ENCODE peak calls at places on chromosomes 7 and 10, in seven cellular contexts. One of them, this sample, is unnamed.

GRCh38 chr10:75410135-75410787 is 8.7 kb upstream of the ZNF503 start:
- DNase-seq in stimulated activated CD4-positive, alpha-beta T cell treated with anti-CD3 and anti-CD28 coated beads, TNF-alpha, amount 100 ng/mL, for 24 hours: no peak
- DNase-seq in left ventricle myocardium superior: peak
- DNase-seq in CD8-positive, alpha-beta T cell: no peak
- DNase-seq in M059J: no peak
- DNase-seq in activated CD8-positive, alpha-beta memory T cell treated with anti-CD3 and anti-CD28 coated beads, Interleukin-2, amount 50 U/mL, for 48 hours: no peak
- DNase-seq in IMR-90: no peak
- DNase-seq in this sample: no peak

GRCh38 chr7:116512524-116513188 is 12.2 kb upstream of the CAV1 start:
- DNase-seq in activated CD8-positive, alpha-beta memory T cell treated with anti-CD3 and anti-CD28 coated beads, Interleukin-2, amount 50 U/mL, for 48 hours: no peak
- DNase-seq in CD8-positive, alpha-beta T cell: no peak
- DNase-seq in left ventricle myocardium superior: no peak
- DNase-seq in stimulated activated CD4-positive, alpha-beta T cell treated with anti-CD3 and anti-CD28 coated beads, TNF-alpha, amount 100 ng/mL, for 24 hours: no peak
- DNase-seq in M059J: peak
- DNase-seq in IMR-90: peak
- DNase-seq in this sample: no peak

GRCh38 chr10:132133449-132134291 is 53.1 kb upstream of the DPYSL4 start:
- DNase-seq in CD8-positive, alpha-beta T cell: no peak
- DNase-seq in IMR-90: no peak
- DNase-seq in activated CD8-positive, alpha-beta memory T cell treated with anti-CD3 and anti-CD28 coated beads, Interleukin-2, amount 50 U/mL, for 48 hours: no peak
- DNase-seq in left ventricle myocardium superior: peak
- DNase-seq in stimulated activated CD4-positive, alpha-beta T cell treated with anti-CD3 and anti-CD28 coated beads, TNF-alpha, amount 100 ng/mL, for 24 hours: no peak
- DNase-seq in M059J: no peak
- DNase-seq in this sample: no peak

GRCh38 chr7:47255007-47255406 is 326.9 kb downstream of the TNS3 start:
- DNase-seq in activated CD8-positive, alpha-beta memory T cell treated with anti-CD3 and anti-CD28 coated beads, Interleukin-2, amount 50 U/mL, for 48 hours: no peak
- DNase-seq in M059J: no peak
- DNase-seq in stimulated activated CD4-positive, alpha-beta T cell treated with anti-CD3 and anti-CD28 coated beads, TNF-alpha, amount 100 ng/mL, for 24 hours: no peak
- DNase-seq in left ventricle myocardium superior: no peak
- DNase-seq in CD8-positive, alpha-beta T cell: no peak
- DNase-seq in IMR-90: no peak
- DNase-seq in this sample: no peak

GRCh38 chr7:102836206-102836938 is 76.4 kb upstream of the LRRC17 start:
- DNase-seq in CD8-positive, alpha-beta T cell: no peak
- DNase-seq in stimulated activated CD4-positive, alpha-beta T cell treated with anti-CD3 and anti-CD28 coated beads, TNF-alpha, amount 100 ng/mL, for 24 hours: no peak
- DNase-seq in IMR-90: peak
- DNase-seq in M059J: peak
- DNase-seq in left ventricle myocardium superior: no peak
- DNase-seq in activated CD8-positive, alpha-beta memory T cell treated with anti-CD3 and anti-CD28 coated beads, Interleukin-2, amount 50 U/mL, for 48 hours: no peak
- DNase-seq in this sample: no peak

GRCh38 chr10:28503114-28503513 is 29.8 kb upstream of the WAC start:
- DNase-seq in stimulated activated CD4-positive, alpha-beta T cell treated with anti-CD3 and anti-CD28 coated beads, TNF-alpha, amount 100 ng/mL, for 24 hours: no peak
- DNase-seq in CD8-positive, alpha-beta T cell: no peak
- DNase-seq in M059J: no peak
- DNase-seq in IMR-90: no peak
- DNase-seq in activated CD8-positive, alpha-beta memory T cell treated with anti-CD3 and anti-CD28 coated beads, Interleukin-2, amount 50 U/mL, for 48 hours: no peak
- DNase-seq in left ventricle myocardium superior: peak
- DNase-seq in this sample: no peak

GRCh38 chr7:105654994-105655900 is 74.0 kb upstream of the EFCAB10 start:
- DNase-seq in M059J: peak
- DNase-seq in activated CD8-positive, alpha-beta memory T cell treated with anti-CD3 and anti-CD28 coated beads, Interleukin-2, amount 50 U/mL, for 48 hours: no peak
- DNase-seq in stimulated activated CD4-positive, alpha-beta T cell treated with anti-CD3 and anti-CD28 coated beads, TNF-alpha, amount 100 ng/mL, for 24 hours: no peak
- DNase-seq in CD8-positive, alpha-beta T cell: no peak
- DNase-seq in left ventricle myocardium superior: peak
- DNase-seq in IMR-90: peak
- DNase-seq in this sample: no peak

GRCh38 chr10:62277946-62278345 is 9.3 kb upstream of the RTKN2 start:
- DNase-seq in left ventricle myocardium superior: no peak
- DNase-seq in IMR-90: no peak
- DNase-seq in activated CD8-positive, alpha-beta memory T cell treated with anti-CD3 and anti-CD28 coated beads, Interleukin-2, amount 50 U/mL, for 48 hours: no peak
- DNase-seq in M059J: no peak
- DNase-seq in stimulated activated CD4-positive, alpha-beta T cell treated with anti-CD3 and anti-CD28 coated beads, TNF-alpha, amount 100 ng/mL, for 24 hours: no peak
- DNase-seq in CD8-positive, alpha-beta T cell: no peak
- DNase-seq in this sample: no peak

GRCh38 chr10:73785721-73786511 is 510 bp downstream of the ZSWIM8 start:
- DNase-seq in left ventricle myocardium superior: peak
- DNase-seq in IMR-90: peak
- DNase-seq in M059J: peak
- DNase-seq in activated CD8-positive, alpha-beta memory T cell treated with anti-CD3 and anti-CD28 coated beads, Interleukin-2, amount 50 U/mL, for 48 hours: peak
- DNase-seq in CD8-positive, alpha-beta T cell: peak
- DNase-seq in stimulated activated CD4-positive, alpha-beta T cell treated with anti-CD3 and anti-CD28 coated beads, TNF-alpha, amount 100 ng/mL, for 24 hours: no peak
- DNase-seq in this sample: peak

GRCh38 chr7:103690576-103690975 is 244.6 kb upstream of the SLC26A5 start:
- DNase-seq in stimulated activated CD4-positive, alpha-beta T cell treated with anti-CD3 and anti-CD28 coated beads, TNF-alpha, amount 100 ng/mL, for 24 hours: no peak
- DNase-seq in left ventricle myocardium superior: no peak
- DNase-seq in IMR-90: peak
- DNase-seq in CD8-positive, alpha-beta T cell: no peak
- DNase-seq in M059J: peak
- DNase-seq in activated CD8-positive, alpha-beta memory T cell treated with anti-CD3 and anti-CD28 coated beads, Interleukin-2, amount 50 U/mL, for 48 hours: no peak
- DNase-seq in this sample: no peak

GRCh38 chr7:45589061-45589460 is 14.9 kb downstream of the ADCY1 start:
- DNase-seq in activated CD8-positive, alpha-beta memory T cell treated with anti-CD3 and anti-CD28 coated beads, Interleukin-2, amount 50 U/mL, for 48 hours: no peak
- DNase-seq in CD8-positive, alpha-beta T cell: no peak
- DNase-seq in IMR-90: no peak
- DNase-seq in stimulated activated CD4-positive, alpha-beta T cell treated with anti-CD3 and anti-CD28 coated beads, TNF-alpha, amount 100 ng/mL, for 24 hours: no peak
- DNase-seq in left ventricle myocardium superior: no peak
- DNase-seq in M059J: no peak
- DNase-seq in this sample: no peak

GRCh38 chr7:106978425-106979386 is 65.8 kb upstream of the PRKAR2B start:
- DNase-seq in activated CD8-positive, alpha-beta memory T cell treated with anti-CD3 and anti-CD28 coated beads, Interleukin-2, amount 50 U/mL, for 48 hours: no peak
- DNase-seq in M059J: no peak
- DNase-seq in CD8-positive, alpha-beta T cell: no peak
- DNase-seq in stimulated activated CD4-positive, alpha-beta T cell treated with anti-CD3 and anti-CD28 coated beads, TNF-alpha, amount 100 ng/mL, for 24 hours: no peak
- DNase-seq in IMR-90: no peak
- DNase-seq in left ventricle myocardium superior: no peak
- DNase-seq in this sample: no peak

GRCh38 chr7:87155788-87156187 is 3.5 kb downstream of the DMTF1 start:
- DNase-seq in IMR-90: peak
- DNase-seq in M059J: no peak
- DNase-seq in activated CD8-positive, alpha-beta memory T cell treated with anti-CD3 and anti-CD28 coated beads, Interleukin-2, amount 50 U/mL, for 48 hours: no peak
- DNase-seq in CD8-positive, alpha-beta T cell: no peak
- DNase-seq in stimulated activated CD4-positive, alpha-beta T cell treated with anti-CD3 and anti-CD28 coated beads, TNF-alpha, amount 100 ng/mL, for 24 hours: no peak
- DNase-seq in left ventricle myocardium superior: no peak
- DNase-seq in this sample: no peak

GRCh38 chr10:52215745-52216361 is 98.2 kb upstream of the DKK1 start:
- DNase-seq in IMR-90: peak
- DNase-seq in activated CD8-positive, alpha-beta memory T cell treated with anti-CD3 and anti-CD28 coated beads, Interleukin-2, amount 50 U/mL, for 48 hours: no peak
- DNase-seq in left ventricle myocardium superior: no peak
- DNase-seq in stimulated activated CD4-positive, alpha-beta T cell treated with anti-CD3 and anti-CD28 coated beads, TNF-alpha, amount 100 ng/mL, for 24 hours: peak
- DNase-seq in CD8-positive, alpha-beta T cell: peak
- DNase-seq in M059J: peak
- DNase-seq in this sample: no peak

GRCh38 chr7:75658369-75658768 is 80.4 kb downstream of the HIP1 start:
- DNase-seq in M059J: peak
- DNase-seq in stimulated activated CD4-positive, alpha-beta T cell treated with anti-CD3 and anti-CD28 coated beads, TNF-alpha, amount 100 ng/mL, for 24 hours: no peak
- DNase-seq in activated CD8-positive, alpha-beta memory T cell treated with anti-CD3 and anti-CD28 coated beads, Interleukin-2, amount 50 U/mL, for 48 hours: no peak
- DNase-seq in IMR-90: no peak
- DNase-seq in left ventricle myocardium superior: no peak
- DNase-seq in CD8-positive, alpha-beta T cell: no peak
- DNase-seq in this sample: no peak

GRCh38 chr10:60733189-60733815 is 45.0 kb upstream of the CDK1 start:
- DNase-seq in activated CD8-positive, alpha-beta memory T cell treated with anti-CD3 and anti-CD28 coated beads, Interleukin-2, amount 50 U/mL, for 48 hours: peak
- DNase-seq in left ventricle myocardium superior: peak
- DNase-seq in stimulated activated CD4-positive, alpha-beta T cell treated with anti-CD3 and anti-CD28 coated beads, TNF-alpha, amount 100 ng/mL, for 24 hours: no peak
- DNase-seq in M059J: peak
- DNase-seq in CD8-positive, alpha-beta T cell: peak
- DNase-seq in IMR-90: no peak
- DNase-seq in this sample: peak

GRCh38 chr7:28533731-28534531 is 121.6 kb downstream of the CREB5 start:
- DNase-seq in M059J: no peak
- DNase-seq in CD8-positive, alpha-beta T cell: no peak
- DNase-seq in left ventricle myocardium superior: peak
- DNase-seq in IMR-90: peak
- DNase-seq in stimulated activated CD4-positive, alpha-beta T cell treated with anti-CD3 and anti-CD28 coated beads, TNF-alpha, amount 100 ng/mL, for 24 hours: no peak
- DNase-seq in activated CD8-positive, alpha-beta memory T cell treated with anti-CD3 and anti-CD28 coated beads, Interleukin-2, amount 50 U/mL, for 48 hours: no peak
- DNase-seq in this sample: no peak

GRCh38 chr7:55365103-55365679 is at the start of gene LANCL2:
- DNase-seq in M059J: peak
- DNase-seq in left ventricle myocardium superior: no peak
- DNase-seq in CD8-positive, alpha-beta T cell: peak
- DNase-seq in activated CD8-positive, alpha-beta memory T cell treated with anti-CD3 and anti-CD28 coated beads, Interleukin-2, amount 50 U/mL, for 48 hours: peak
- DNase-seq in IMR-90: peak
- DNase-seq in stimulated activated CD4-positive, alpha-beta T cell treated with anti-CD3 and anti-CD28 coated beads, TNF-alpha, amount 100 ng/mL, for 24 hours: no peak
- DNase-seq in this sample: no peak

GRCh38 chr10:3496138-3496537 is 288.9 kb downstream of the KLF6 start:
- DNase-seq in M059J: no peak
- DNase-seq in activated CD8-positive, alpha-beta memory T cell treated with anti-CD3 and anti-CD28 coated beads, Interleukin-2, amount 50 U/mL, for 48 hours: no peak
- DNase-seq in CD8-positive, alpha-beta T cell: no peak
- DNase-seq in stimulated activated CD4-positive, alpha-beta T cell treated with anti-CD3 and anti-CD28 coated beads, TNF-alpha, amount 100 ng/mL, for 24 hours: no peak
- DNase-seq in left ventricle myocardium superior: no peak
- DNase-seq in IMR-90: no peak
- DNase-seq in this sample: no peak

GRCh38 chr7:80630611-80631010 is 7.8 kb upstream of the CD36 start:
- DNase-seq in CD8-positive, alpha-beta T cell: no peak
- DNase-seq in stimulated activated CD4-positive, alpha-beta T cell treated with anti-CD3 and anti-CD28 coated beads, TNF-alpha, amount 100 ng/mL, for 24 hours: no peak
- DNase-seq in M059J: peak
- DNase-seq in activated CD8-positive, alpha-beta memory T cell treated with anti-CD3 and anti-CD28 coated beads, Interleukin-2, amount 50 U/mL, for 48 hours: no peak
- DNase-seq in left ventricle myocardium superior: no peak
- DNase-seq in IMR-90: peak
- DNase-seq in this sample: no peak

GRCh38 chr10:77388571-77388970 is 249.0 kb downstream of the KCNMA1 start:
- DNase-seq in stimulated activated CD4-positive, alpha-beta T cell treated with anti-CD3 and anti-CD28 coated beads, TNF-alpha, amount 100 ng/mL, for 24 hours: no peak
- DNase-seq in M059J: no peak
- DNase-seq in activated CD8-positive, alpha-beta memory T cell treated with anti-CD3 and anti-CD28 coated beads, Interleukin-2, amount 50 U/mL, for 48 hours: no peak
- DNase-seq in IMR-90: no peak
- DNase-seq in CD8-positive, alpha-beta T cell: no peak
- DNase-seq in left ventricle myocardium superior: no peak
- DNase-seq in this sample: no peak

GRCh38 chr7:105911961-105912575 is 35.7 kb upstream of the ATXN7L1 start:
- DNase-seq in left ventricle myocardium superior: no peak
- DNase-seq in IMR-90: peak
- DNase-seq in M059J: peak
- DNase-seq in CD8-positive, alpha-beta T cell: no peak
- DNase-seq in stimulated activated CD4-positive, alpha-beta T cell treated with anti-CD3 and anti-CD28 coated beads, TNF-alpha, amount 100 ng/mL, for 24 hours: no peak
- DNase-seq in activated CD8-positive, alpha-beta memory T cell treated with anti-CD3 and anti-CD28 coated beads, Interleukin-2, amount 50 U/mL, for 48 hours: no peak
- DNase-seq in this sample: no peak

GRCh38 chr10:93421426-93421825 is 60.7 kb downstream of the MYOF start:
- DNase-seq in CD8-positive, alpha-beta T cell: no peak
- DNase-seq in left ventricle myocardium superior: no peak
- DNase-seq in M059J: no peak
- DNase-seq in IMR-90: no peak
- DNase-seq in stimulated activated CD4-positive, alpha-beta T cell treated with anti-CD3 and anti-CD28 coated beads, TNF-alpha, amount 100 ng/mL, for 24 hours: no peak
- DNase-seq in activated CD8-positive, alpha-beta memory T cell treated with anti-CD3 and anti-CD28 coated beads, Interleukin-2, amount 50 U/mL, for 48 hours: no peak
- DNase-seq in this sample: no peak

GRCh38 chr7:74501298-74501697 is 47.6 kb downstream of the GTF2IRD1 start:
- DNase-seq in left ventricle myocardium superior: peak
- DNase-seq in stimulated activated CD4-positive, alpha-beta T cell treated with anti-CD3 and anti-CD28 coated beads, TNF-alpha, amount 100 ng/mL, for 24 hours: no peak
- DNase-seq in IMR-90: no peak
- DNase-seq in CD8-positive, alpha-beta T cell: no peak
- DNase-seq in activated CD8-positive, alpha-beta memory T cell treated with anti-CD3 and anti-CD28 coated beads, Interleukin-2, amount 50 U/mL, for 48 hours: no peak
- DNase-seq in M059J: peak
- DNase-seq in this sample: no peak